ENCODE peak calls at places on chromosomes 12 and 14, in nine cellular contexts. A, V, D, P, I, X, L, U and H are unnamed samples.
A peak's percentile ranks its signal among the peaks of the same experiment; 100 is the strongest.

GRCh38 chr14:73759183-73759713 is 45.1 kb upstream of the PNMA1 start:
- DNase-seq in A (peak; percentile 41), P (no peak), U (no peak), I (no peak), D (peak; percentile 50), V (no peak), L (peak; percentile 82), X (no peak), H (peak; percentile 86)

GRCh38 chr12:32134144-32134888 is 27.7 kb downstream of the BICD1 start:
- DNase-seq in X (no peak), A (no peak), D (peak; percentile 83), U (no peak), P (peak; percentile 51), L (peak; percentile 74), I (no peak), V (no peak), H (no peak)

GRCh38 chr14:100899841-100900771 is 3.4 kb downstream of the RTL1 start:
- DNase-seq in D (no peak), I (no peak), L (no peak), V (no peak), X (no peak), P (no peak), A (no peak), U (no peak), H (peak; percentile 16)

GRCh38 chr12:130203151-130203550 is 40.9 kb downstream of the FZD10 start:
- DNase-seq in U (no peak), A (no peak), D (no peak), I (no peak), V (no peak), X (no peak), L (no peak), P (no peak), H (no peak)

GRCh38 chr12:48157889-48158370 is 615 bp upstream of the ASB8 start:
- DNase-seq in V (no peak), A (no peak), I (no peak), X (no peak), D (no peak), L (no peak), U (no peak), P (no peak), H (no peak)

GRCh38 chr12:11722071-11722470 is 72.6 kb downstream of the ETV6 start:
- DNase-seq in A (no peak), U (no peak), X (no peak), V (no peak), P (no peak), I (no peak), L (no peak), D (no peak), H (no peak)

GRCh38 chr12:124480469-124481256 is 86.7 kb downstream of the NCOR2 start:
- DNase-seq in P (peak; percentile 86), V (no peak), D (peak; percentile 47), U (peak; percentile 43), I (no peak), X (peak; percentile 61), A (no peak), L (peak; percentile 74), H (no peak)

GRCh38 chr12:41980390-41980789 is 164.3 kb downstream of the GXYLT1 start:
- DNase-seq in D (no peak), L (no peak), A (no peak), X (no peak), P (no peak), I (no peak), V (no peak), U (no peak), H (no peak)

GRCh38 chr14:90193925-90194324 is 62.4 kb upstream of the PSMC1 start:
- DNase-seq in X (no peak), D (no peak), V (no peak), L (no peak), A (no peak), I (no peak), U (no peak), P (no peak), H (no peak)

GRCh38 chr12:61220337-61220736 is 1039.9 kb upstream of the USP15 start:
- DNase-seq in U (no peak), V (no peak), A (no peak), D (no peak), P (no peak), I (no peak), X (no peak), L (peak; percentile 11), H (no peak)

GRCh38 chr14:24224618-24225071 is 7.5 kb downstream of the NEDD8 start:
- DNase-seq in P (no peak), D (peak; percentile 87), V (no peak), X (no peak), U (no peak), I (no peak), L (peak; percentile 58), A (no peak), H (no peak)

GRCh38 chr12:68896881-68897540 is 36.0 kb downstream of the CPM start:
- DNase-seq in I (no peak), U (no peak), A (no peak), V (no peak), P (no peak), L (no peak), D (no peak), X (no peak), H (no peak)

GRCh38 chr14:89748004-89748403 is 206.5 kb downstream of the EFCAB11 start:
- DNase-seq in D (peak; percentile 85), L (peak; percentile 27), V (no peak), I (no peak), A (no peak), U (no peak), P (no peak), X (no peak), H (no peak)

GRCh38 chr12:77124767-77125166 is 59.4 kb upstream of the E2F7 start:
- DNase-seq in U (peak; percentile 44), X (no peak), V (no peak), A (no peak), P (no peak), L (peak; percentile 78), I (no peak), D (peak; percentile 49), H (no peak)

GRCh38 chr12:2451025-2451424 is 343.7 kb upstream of the FKBP4 start:
- DNase-seq in V (no peak), L (peak; percentile 23), I (no peak), P (no peak), D (peak; percentile 60), A (no peak), X (no peak), U (no peak), H (no peak)

GRCh38 chr12:130526813-130527212 is 189.1 kb downstream of the PIWIL1 start:
- DNase-seq in P (no peak), L (no peak), V (no peak), I (no peak), X (no peak), A (no peak), D (no peak), U (no peak), H (no peak)

GRCh38 chr14:56338674-56339073 is 220.5 kb downstream of the PELI2 start:
- DNase-seq in U (no peak), P (no peak), L (peak; percentile 50), A (no peak), I (no peak), D (peak; percentile 44), V (no peak), X (no peak), H (no peak)

GRCh38 chr12:4030938-4031702 is 157.9 kb upstream of the PARP11 start:
- DNase-seq in X (no peak), U (peak; percentile 95), A (peak; percentile 60), L (peak; percentile 99), D (peak; percentile 98), V (peak; percentile 49), P (peak; percentile 93), I (peak; percentile 61), H (peak; percentile 84)

GRCh38 chr12:83465632-83466031 is 778.9 kb downstream of the TMTC2 start:
- DNase-seq in V (no peak), U (no peak), A (no peak), X (no peak), L (no peak), P (no peak), D (no peak), I (no peak), H (no peak)

GRCh38 chr12:133145981-133146380 is 15.6 kb downstream of the ZNF10 start:
- DNase-seq in P (no peak), D (no peak), I (no peak), U (no peak), A (no peak), X (no peak), L (no peak), V (no peak), H (no peak)

GRCh38 chr12:9634177-9634803 is 26.6 kb upstream of the KLRB1 start:
- DNase-seq in I (peak; percentile 40), X (peak; percentile 71), A (peak; percentile 41), D (peak; percentile 47), V (peak; percentile 64), P (peak; percentile 63), L (peak; percentile 76), U (no peak), H (peak; percentile 64)

GRCh38 chr14:88590173-88590572 is 27.3 kb downstream of the ZC3H14 start:
- DNase-seq in I (no peak), A (no peak), L (peak; percentile 36), U (no peak), P (no peak), X (no peak), D (peak; percentile 46), V (no peak), H (no peak)

GRCh38 chr12:67928621-67929369 is 60.5 kb upstream of the IFNG-AS1 start:
- DNase-seq in D (no peak), U (no peak), X (no peak), P (no peak), I (no peak), L (no peak), A (no peak), V (no peak), H (no peak)

GRCh38 chr12:1922985-1923384 is 4.5 kb upstream of the CACNA2D4 start:
- DNase-seq in D (no peak), U (no peak), V (no peak), I (no peak), P (no peak), A (no peak), X (no peak), L (no peak), H (no peak)

GRCh38 chr12:8493084-8493483 is 20.2 kb upstream of the CLEC4D start:
- DNase-seq in I (no peak), D (no peak), A (no peak), X (no peak), L (no peak), V (peak; percentile 67), P (peak; percentile 75), U (no peak), H (peak; percentile 17)

GRCh38 chr12:78818487-78818886 is 46.1 kb upstream of the SYT1 start:
- DNase-seq in A (no peak), U (no peak), P (no peak), I (no peak), D (no peak), V (no peak), X (no peak), L (peak; percentile 11), H (no peak)

GRCh38 chr14:83975435-83976222 is 1554.3 kb upstream of the FLRT2 start:
- DNase-seq in P (no peak), I (no peak), L (peak; percentile 36), A (no peak), V (no peak), X (no peak), U (no peak), D (peak; percentile 67), H (peak; percentile 48)

GRCh38 chr12:113040722-113041168 is 15.8 kb upstream of the DTX1 start:
- DNase-seq in D (peak; percentile 43), X (no peak), A (no peak), U (peak; percentile 32), V (no peak), I (no peak), P (no peak), L (peak; percentile 89), H (peak; percentile 69)

GRCh38 chr12:27462851-27463250 is 16.3 kb downstream of the SMCO2 start:
- DNase-seq in V (no peak), L (no peak), A (no peak), U (no peak), X (no peak), P (no peak), D (no peak), I (no peak), H (peak; percentile 16)

GRCh38 chr14:68709007-68709406 is 83.9 kb downstream of the ZFP36L1 start:
- DNase-seq in P (no peak), X (no peak), D (no peak), U (no peak), I (no peak), L (no peak), A (no peak), V (no peak), H (no peak)

GRCh38 chr12:132689227-132689626 is 1.8 kb downstream of the PXMP2 start:
- DNase-seq in L (no peak), P (no peak), A (no peak), V (no peak), D (no peak), U (no peak), X (no peak), I (no peak), H (no peak)